ENCODE peak calls at places on chromosomes 2 and 18, in nine cellular contexts. L, A, F, B, H, J, I, C and G are unnamed samples.

GRCh38 chr2:26712486-26713465 is 20.3 kb downstream of the KCNK3 start:
- DNase-seq in L (peak), A (no peak), F (peak), B (no peak), H (no peak), J (peak), I (no peak), C (no peak), G (no peak)

GRCh38 chr2:1299053-1299452 is 114.2 kb upstream of the TPO start:
- DNase-seq in L (no peak), A (no peak), F (no peak), B (no peak), H (no peak), J (no peak), I (no peak), C (no peak), G (no peak)

GRCh38 chr18:80009661-80010550 is 21.5 kb upstream of the TXNL4A start:
- DNase-seq in L (peak), A (peak), F (peak), B (peak), H (no peak), J (peak), I (no peak), C (peak), G (peak)

GRCh38 chr2:1755436-1756191 is 11.3 kb upstream of the PXDN start:
- DNase-seq in L (no peak), A (no peak), F (peak), B (peak), H (no peak), J (peak), I (no peak), C (no peak), G (peak)

GRCh38 chr2:46923011-46923669 is 7.5 kb upstream of the MCFD2 start:
- DNase-seq in L (no peak), A (peak), F (peak), B (no peak), H (no peak), J (no peak), I (no peak), C (no peak), G (peak)

GRCh38 chr2:129004940-129005490 is 686.3 kb upstream of the HS6ST1 start:
- DNase-seq in L (no peak), A (no peak), F (no peak), B (no peak), H (no peak), J (no peak), I (no peak), C (no peak), G (no peak)

GRCh38 chr2:46794693-46795317 is 120.8 kb downstream of the MCFD2 start:
- DNase-seq in L (no peak), A (no peak), F (peak), B (peak), H (no peak), J (no peak), I (no peak), C (no peak), G (no peak)

GRCh38 chr2:241546771-241547498 is 11.6 kb upstream of the BOK start:
- DNase-seq in L (no peak), A (peak), F (peak), B (peak), H (no peak), J (peak), I (no peak), C (no peak), G (peak)

GRCh38 chr2:217846321-217846743 is 156.5 kb downstream of the TNS1 start:
- DNase-seq in L (no peak), A (no peak), F (no peak), B (no peak), H (no peak), J (no peak), I (no peak), C (no peak), G (no peak)

GRCh38 chr2:10167316-10167715 is 44.8 kb downstream of the RRM2 start:
- DNase-seq in L (no peak), A (no peak), F (no peak), B (no peak), H (no peak), J (no peak), I (no peak), C (no peak), G (no peak)

GRCh38 chr2:12061785-12062184 is 315.4 kb downstream of the LPIN1 start:
- DNase-seq in L (no peak), A (no peak), F (peak), B (no peak), H (no peak), J (no peak), I (no peak), C (no peak), G (no peak)

GRCh38 chr18:68803371-68803770 is 5.5 kb downstream of the CCDC102B start:
- DNase-seq in L (peak), A (peak), F (peak), B (no peak), H (no peak), J (peak), I (no peak), C (peak), G (peak)

GRCh38 chr2:53969285-53970094 is 1.3 kb downstream of the PSME4 start:
- DNase-seq in L (no peak), A (peak), F (peak), B (peak), H (peak), J (peak), I (no peak), C (no peak), G (peak)

GRCh38 chr2:196252408-196253114 is 81.2 kb upstream of the STK17B start:
- DNase-seq in L (no peak), A (no peak), F (no peak), B (no peak), H (no peak), J (no peak), I (no peak), C (no peak), G (no peak)

GRCh38 chr2:46020416-46020815 is 276.8 kb upstream of the EPAS1 start:
- DNase-seq in L (no peak), A (no peak), F (no peak), B (no peak), H (no peak), J (peak), I (no peak), C (no peak), G (peak)

GRCh38 chr2:56229397-56230060 is 45.7 kb downstream of the CCDC85A start:
- DNase-seq in L (no peak), A (no peak), F (no peak), B (peak), H (no peak), J (no peak), I (no peak), C (no peak), G (no peak)

GRCh38 chr2:205868773-205869333 is 186.6 kb downstream of the NRP2 start:
- DNase-seq in L (no peak), A (no peak), F (peak), B (no peak), H (no peak), J (peak), I (no peak), C (no peak), G (peak)

GRCh38 chr2:30915485-30915884 is 108.2 kb upstream of the CAPN13 start:
- DNase-seq in L (no peak), A (no peak), F (peak), B (no peak), H (peak), J (no peak), I (no peak), C (peak), G (peak)

GRCh38 chr2:30665761-30666306 is 141.4 kb downstream of the CAPN13 start:
- DNase-seq in L (peak), A (no peak), F (no peak), B (no peak), H (no peak), J (no peak), I (no peak), C (no peak), G (no peak)

GRCh38 chr2:133122529-133122928 is 445.7 kb downstream of the NCKAP5 start:
- DNase-seq in L (no peak), A (no peak), F (no peak), B (no peak), H (no peak), J (no peak), I (no peak), C (no peak), G (no peak)

GRCh38 chr18:43181711-43182110 is 66.2 kb upstream of the RIT2 start:
- DNase-seq in L (no peak), A (no peak), F (no peak), B (no peak), H (no peak), J (peak), I (no peak), C (no peak), G (no peak)

GRCh38 chr2:121690095-121690494 is 40.8 kb upstream of the CLASP1 start:
- DNase-seq in L (peak), A (no peak), F (no peak), B (no peak), H (no peak), J (no peak), I (no peak), C (no peak), G (no peak)